ENCODE peak calls at places on chromosomes 11 and 22, in eight cellular contexts. G, J, D, X, R, S, T and Y are unnamed samples.

GRCh38 chr11:100878474-100878873 is 191.4 kb downstream of the ARHGAP42 start:
- DNase-seq in G (no peak), J (no peak), D (no peak), X (no peak), R (no peak), S (no peak), T (no peak), Y (no peak)

GRCh38 chr11:504053-504993 is 2.7 kb downstream of the RNH1 start:
- DNase-seq in G (peak), J (no peak), D (no peak), X (no peak), R (no peak), S (peak), T (no peak), Y (peak)

GRCh38 chr11:12675951-12676711 is 1.9 kb downstream of the TEAD1 start:
- DNase-seq in G (no peak), J (no peak), D (no peak), X (no peak), R (no peak), S (peak), T (peak), Y (no peak)

GRCh38 chr11:62552931-62553838 is 6.6 kb upstream of the AHNAK start:
- DNase-seq in G (peak), J (peak), D (no peak), X (no peak), R (peak), S (no peak), T (peak), Y (peak)

GRCh38 chr11:46369458-46370152 is 11.9 kb upstream of the MDK start:
- DNase-seq in G (no peak), J (no peak), D (peak), X (no peak), R (no peak), S (peak), T (peak), Y (no peak)

GRCh38 chr11:43316451-43316850 is 4.7 kb downstream of the API5 start:
- DNase-seq in G (no peak), J (no peak), D (peak), X (peak), R (no peak), S (no peak), T (peak), Y (no peak)

GRCh38 chr11:20353829-20354434 is 9.6 kb upstream of the HTATIP2 start:
- DNase-seq in G (no peak), J (no peak), D (no peak), X (no peak), R (peak), S (peak), T (peak), Y (no peak)

GRCh38 chr11:29272019-29272654 is 744.7 kb downstream of the KCNA4 start:
- DNase-seq in G (no peak), J (no peak), D (peak), X (no peak), R (no peak), S (no peak), T (no peak), Y (no peak)

GRCh38 chr11:2189938-2190669 is 18.5 kb upstream of the TH start:
- DNase-seq in G (no peak), J (no peak), D (no peak), X (no peak), R (no peak), S (no peak), T (no peak), Y (no peak)

GRCh38 chr11:69155302-69156198 is at the start of gene SMIM38:
- DNase-seq in G (no peak), J (no peak), D (no peak), X (peak), R (no peak), S (peak), T (no peak), Y (no peak)

GRCh38 chr22:47167056-47167455 is 404.6 kb downstream of the TBC1D22A start:
- DNase-seq in G (peak), J (no peak), D (no peak), X (no peak), R (no peak), S (no peak), T (no peak), Y (no peak)

GRCh38 chr11:105073486-105074200 is 28.5 kb upstream of the CARD16 start:
- DNase-seq in G (no peak), J (no peak), D (no peak), X (no peak), R (no peak), S (no peak), T (no peak), Y (no peak)

GRCh38 chr11:104191124-104191523 is 27.2 kb upstream of the PDGFD start:
- DNase-seq in G (no peak), J (no peak), D (no peak), X (no peak), R (no peak), S (no peak), T (no peak), Y (no peak)

GRCh38 chr22:45667486-45667885 is 4.1 kb upstream of the ATXN10 start:
- DNase-seq in G (no peak), J (no peak), D (no peak), X (no peak), R (no peak), S (no peak), T (no peak), Y (no peak)

GRCh38 chr22:43540570-43540969 is 128.8 kb downstream of the MPPED1 start:
- DNase-seq in G (no peak), J (no peak), D (no peak), X (no peak), R (no peak), S (no peak), T (no peak), Y (no peak)

GRCh38 chr22:20567993-20568417 is 60.6 kb downstream of the MED15 start:
- DNase-seq in G (no peak), J (no peak), D (no peak), X (no peak), R (no peak), S (no peak), T (no peak), Y (no peak)

GRCh38 chr22:32723632-32724031 is 77.9 kb upstream of the TIMP3 start:
- DNase-seq in G (no peak), J (peak), D (peak), X (peak), R (peak), S (peak), T (peak), Y (peak)

GRCh38 chr11:71140206-71140919 is 112.0 kb downstream of the SHANK2 start:
- DNase-seq in G (no peak), J (no peak), D (no peak), X (no peak), R (no peak), S (no peak), T (no peak), Y (no peak)

GRCh38 chr11:88016392-88017020 is 158.7 kb downstream of the RAB38 start:
- DNase-seq in G (no peak), J (peak), D (peak), X (peak), R (peak), S (peak), T (peak), Y (peak)

GRCh38 chr11:74520927-74521665 is 27.6 kb upstream of the LIPT2 start:
- DNase-seq in G (no peak), J (no peak), D (no peak), X (no peak), R (no peak), S (no peak), T (no peak), Y (no peak)

GRCh38 chr22:49847751-49848689 is 5.6 kb upstream of the ZBED4 start:
- DNase-seq in G (no peak), J (no peak), D (no peak), X (no peak), R (no peak), S (no peak), T (peak), Y (no peak)

GRCh38 chr11:120828847-120829246 is 195.1 kb upstream of the TBCEL start:
- DNase-seq in G (no peak), J (no peak), D (no peak), X (no peak), R (no peak), S (no peak), T (no peak), Y (no peak)

GRCh38 chr11:11691296-11692141 is 69.7 kb upstream of the GALNT18 start:
- DNase-seq in G (no peak), J (no peak), D (no peak), X (no peak), R (no peak), S (no peak), T (no peak), Y (no peak)

GRCh38 chr22:26942301-26942927 is 285.0 kb downstream of the MIAT start:
- DNase-seq in G (no peak), J (no peak), D (no peak), X (no peak), R (no peak), S (no peak), T (no peak), Y (no peak)

GRCh38 chr22:29004647-29005371 is 56.8 kb downstream of the C22orf31 start:
- DNase-seq in G (no peak), J (no peak), D (no peak), X (no peak), R (no peak), S (no peak), T (no peak), Y (no peak)

GRCh38 chr22:19319281-19319680 is 27.8 kb upstream of the CLTCL1 start:
- DNase-seq in G (no peak), J (no peak), D (no peak), X (no peak), R (no peak), S (no peak), T (no peak), Y (no peak)

GRCh38 chr11:118791961-118792578 is 1.1 kb upstream of the DDX6 start:
- DNase-seq in G (peak), J (peak), D (no peak), X (peak), R (peak), S (peak), T (no peak), Y (peak)

GRCh38 chr22:37529652-37530345 is 10.6 kb upstream of the CARD10 start:
- DNase-seq in G (no peak), J (no peak), D (no peak), X (no peak), R (no peak), S (no peak), T (peak), Y (peak)

GRCh38 chr11:2701230-2701629 is 1.4 kb upstream of the KCNQ1OT1 start:
- DNase-seq in G (peak), J (no peak), D (no peak), X (no peak), R (no peak), S (no peak), T (no peak), Y (no peak)

GRCh38 chr11:111937859-111938258 is 716 bp downstream of the DIXDC1 start:
- DNase-seq in G (no peak), J (no peak), D (no peak), X (no peak), R (no peak), S (no peak), T (no peak), Y (no peak)

GRCh38 chr11:111422494-111423249 is 43.6 kb upstream of the POU2AF1 start:
- DNase-seq in G (no peak), J (peak), D (peak), X (peak), R (peak), S (peak), T (no peak), Y (no peak)

GRCh38 chr22:39707816-39708215 is 137.3 kb downstream of the CACNA1I start:
- DNase-seq in G (no peak), J (no peak), D (no peak), X (no peak), R (no peak), S (no peak), T (no peak), Y (no peak)

GRCh38 chr11:44628730-44629361 is 63.4 kb downstream of the CD82 start:
- DNase-seq in G (peak), J (no peak), D (no peak), X (no peak), R (no peak), S (peak), T (no peak), Y (no peak)

GRCh38 chr11:47617417-47617809 is 23.2 kb upstream of the C1QTNF4 start:
- DNase-seq in G (no peak), J (no peak), D (no peak), X (no peak), R (no peak), S (no peak), T (no peak), Y (no peak)

GRCh38 chr11:124946735-124947141 is 7.3 kb upstream of the CCDC15 start:
- DNase-seq in G (no peak), J (no peak), D (no peak), X (no peak), R (no peak), S (no peak), T (no peak), Y (no peak)

GRCh38 chr11:62680825-62681240 is 2.0 kb upstream of the UBXN1 start:
- DNase-seq in G (no peak), J (peak), D (peak), X (no peak), R (peak), S (peak), T (peak), Y (peak)

GRCh38 chr11:1167751-1168231 is 10.0 kb downstream of the MUC5AC start:
- DNase-seq in G (no peak), J (no peak), D (no peak), X (no peak), R (no peak), S (no peak), T (no peak), Y (no peak)

GRCh38 chr11:19728436-19728835 is 15.8 kb downstream of the NAV2 start:
- DNase-seq in G (no peak), J (no peak), D (no peak), X (no peak), R (no peak), S (no peak), T (no peak), Y (no peak)

GRCh38 chr11:2995893-2996554 is 3.9 kb upstream of the NAP1L4 start:
- DNase-seq in G (peak), J (no peak), D (no peak), X (no peak), R (no peak), S (no peak), T (no peak), Y (no peak)